ENCODE peak calls at places on chromosomes 6 and 20, in five cellular contexts. M is tibial nerve, U is body of pancreas, Z is OCI-LY7, E is left ventricle myocardium inferior. K is an unnamed sample.
A peak's percentile ranks its signal among the peaks of the same experiment; 100 is the strongest.

GRCh38 chr6:36469148-36469661 is 26.4 kb downstream of the KCTD20 start:
- DNase-seq in M (no peak), U (no peak), Z (no peak), E (no peak), K (no peak)

GRCh38 chr6:125906158-125906998 is 50.2 kb upstream of the HINT3 start:
- DNase-seq in M (no peak), U (peak; percentile 52), Z (peak; percentile 46), E (no peak), K (peak; percentile 64)

GRCh38 chr20:2599265-2600060 is 53.0 kb upstream of the NOP56 start:
- DNase-seq in M (no peak), U (no peak), Z (no peak), E (no peak), K (peak; percentile 33)

GRCh38 chr20:53048387-53048786 is 76.2 kb downstream of the TSHZ2 start:
- DNase-seq in M (no peak), U (no peak), Z (no peak), E (no peak), K (no peak)

GRCh38 chr20:32516985-32517873 is 67.9 kb downstream of the NOL4L start:
- DNase-seq in M (no peak), U (peak; percentile 14), Z (no peak), E (no peak), K (no peak)

GRCh38 chr6:11972270-11972669 is 39.8 kb upstream of the HIVEP1 start:
- DNase-seq in M (no peak), U (no peak), Z (no peak), E (no peak), K (no peak)

GRCh38 chr20:14561733-14562132 is 224.3 kb upstream of the FLRT3 start:
- DNase-seq in M (no peak), U (no peak), Z (no peak), E (no peak), K (no peak)

GRCh38 chr20:53819973-53820451 is 226.4 kb upstream of the ZNF217 start:
- DNase-seq in M (no peak), U (peak; percentile 88), Z (no peak), E (no peak), K (no peak)

GRCh38 chr20:31691646-31692275 is 30.9 kb downstream of the BCL2L1 start:
- DNase-seq in M (no peak), U (no peak), Z (peak; percentile 77), E (no peak), K (no peak)

GRCh38 chr6:132797975-132798819 is at the start of gene SLC18B1:
- DNase-seq in M (peak; percentile 26), U (peak; percentile 58), Z (peak; percentile 54), E (peak; percentile 60), K (peak; percentile 68)

GRCh38 chr6:108884211-108885059 is 36.2 kb downstream of the ARMC2 start:
- DNase-seq in M (no peak), U (no peak), Z (peak; percentile 31), E (no peak), K (no peak)

GRCh38 chr6:16338577-16339262 is 100.3 kb downstream of the GMPR start:
- DNase-seq in M (peak; percentile 62), U (peak; percentile 50), Z (no peak), E (peak; percentile 63), K (peak; percentile 62)

GRCh38 chr6:116663308-116663707 is 5.3 kb downstream of the ZUP1 start:
- DNase-seq in M (no peak), U (no peak), Z (no peak), E (no peak), K (no peak)

GRCh38 chr6:154257074-154257473 is 99.5 kb downstream of the IPCEF1 start:
- DNase-seq in M (no peak), U (no peak), Z (no peak), E (no peak), K (no peak)

GRCh38 chr6:17413313-17413750 is 19.9 kb downstream of the CAP2 start:
- DNase-seq in M (no peak), U (peak; percentile 13), Z (no peak), E (no peak), K (no peak)

GRCh38 chr6:136306466-136306865 is 16.8 kb upstream of the BCLAF1 start:
- DNase-seq in M (no peak), U (no peak), Z (no peak), E (no peak), K (no peak)

GRCh38 chr6:15243994-15244604 is 1.8 kb upstream of the JARID2 start:
- DNase-seq in M (no peak), U (no peak), Z (no peak), E (no peak), K (no peak)

GRCh38 chr20:29873946-29874345 is 1383.5 kb upstream of the DEFB115 start:
- DNase-seq in M (no peak), U (peak; percentile 56), Z (peak; percentile 55), E (peak; percentile 45), K (peak; percentile 29)

GRCh38 chr6:89369009-89369408 is 16.5 kb upstream of the UBE2J1 start:
- DNase-seq in M (no peak), U (peak; percentile 76), Z (peak; percentile 29), E (peak; percentile 59), K (peak; percentile 65)

GRCh38 chr20:33948480-33948879 is 45.2 kb upstream of the RALY start:
- DNase-seq in M (no peak), U (no peak), Z (peak; percentile 53), E (no peak), K (no peak)

GRCh38 chr6:39791311-39791710 is 865 bp upstream of the DAAM2 start:
- DNase-seq in M (no peak), U (no peak), Z (peak; percentile 29), E (no peak), K (no peak)

GRCh38 chr6:166456360-166457156 is 73.8 kb upstream of the MPC1 start:
- DNase-seq in M (no peak), U (no peak), Z (peak; percentile 46), E (no peak), K (peak; percentile 17)

GRCh38 chr20:47781631-47782030 is 3.6 kb downstream of the SULF2 start:
- DNase-seq in M (no peak), U (peak; percentile 24), Z (no peak), E (no peak), K (no peak)

GRCh38 chr6:37866590-37867507 is 47.3 kb downstream of the ZFAND3 start:
- DNase-seq in M (no peak), U (no peak), Z (no peak), E (no peak), K (no peak)

GRCh38 chr6:45192556-45192955 is 135.6 kb upstream of the RUNX2 start:
- DNase-seq in M (no peak), U (no peak), Z (no peak), E (no peak), K (no peak)

GRCh38 chr6:52511572-52512151 is 65.2 kb downstream of the TRAM2 start:
- DNase-seq in M (no peak), U (no peak), Z (no peak), E (no peak), K (no peak)

GRCh38 chr20:48845721-48846306 is 18.0 kb upstream of the PREX1 start:
- DNase-seq in M (no peak), U (no peak), Z (no peak), E (no peak), K (no peak)

GRCh38 chr20:4332466-4332865 is 317.1 kb upstream of the RNF24 start:
- DNase-seq in M (no peak), U (no peak), Z (no peak), E (no peak), K (no peak)

GRCh38 chr20:31473331-31474096 is 1.4 kb downstream of the DEFB124 start:
- DNase-seq in M (no peak), U (no peak), Z (no peak), E (no peak), K (no peak)

GRCh38 chr6:161376367-161376766 is 102.5 kb upstream of the AGPAT4 start:
- DNase-seq in M (no peak), U (no peak), Z (no peak), E (no peak), K (no peak)

GRCh38 chr6:161372422-161372793 is 98.5 kb upstream of the AGPAT4 start:
- DNase-seq in M (no peak), U (no peak), Z (no peak), E (no peak), K (no peak)

GRCh38 chr6:161377116-161377515 is 103.3 kb upstream of the AGPAT4 start:
- DNase-seq in M (no peak), U (no peak), Z (no peak), E (no peak), K (no peak)

GRCh38 chr6:161373905-161374451 is 100.1 kb upstream of the AGPAT4 start:
- DNase-seq in M (peak; percentile 72), U (peak; percentile 67), Z (peak; percentile 54), E (peak; percentile 67), K (peak; percentile 69)

GRCh38 chr6:161374971-161375873 is 101.4 kb upstream of the AGPAT4 start:
- DNase-seq in M (peak; percentile 39), U (peak; percentile 65), Z (no peak), E (peak; percentile 62), K (peak; percentile 85)
- TF ChIP-seq CTCF in M (no peak), U (no peak), Z (no peak), E (no peak), K (peak; percentile 24)

DNA sequence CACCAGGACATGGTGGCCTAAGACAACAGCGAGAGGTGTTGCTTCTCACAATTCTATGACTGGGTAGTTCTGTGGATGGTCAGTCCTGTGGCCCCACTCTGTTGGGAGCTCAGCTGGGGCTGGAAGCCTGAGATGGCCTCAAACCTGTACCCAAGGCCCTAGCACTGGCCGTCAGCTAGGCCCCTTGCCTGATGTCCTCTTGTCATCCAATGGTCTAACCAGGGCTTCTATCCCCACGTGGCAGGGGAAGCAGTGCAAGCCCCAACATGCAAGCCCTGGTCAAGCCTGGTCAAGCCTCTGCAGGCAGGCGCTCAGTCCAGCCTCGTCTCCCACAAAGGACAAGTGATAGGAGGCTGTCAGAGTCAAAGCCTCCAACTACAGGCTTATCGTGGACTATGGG is 196.5 kb upstream of the CST7 start:
- DNase-seq in M (no peak), U (no peak), Z (no peak), E (no peak), K (no peak)
- H3K4me1 ChIP-seq in M (no peaks in the 10 kb centered on the region), U (peaks cover 39% of the 10 kb centered on the region), Z (no peaks in the 10 kb centered on the region), E (no peaks in the 10 kb centered on the region), K (no peaks in the 10 kb centered on the region)

DNA sequence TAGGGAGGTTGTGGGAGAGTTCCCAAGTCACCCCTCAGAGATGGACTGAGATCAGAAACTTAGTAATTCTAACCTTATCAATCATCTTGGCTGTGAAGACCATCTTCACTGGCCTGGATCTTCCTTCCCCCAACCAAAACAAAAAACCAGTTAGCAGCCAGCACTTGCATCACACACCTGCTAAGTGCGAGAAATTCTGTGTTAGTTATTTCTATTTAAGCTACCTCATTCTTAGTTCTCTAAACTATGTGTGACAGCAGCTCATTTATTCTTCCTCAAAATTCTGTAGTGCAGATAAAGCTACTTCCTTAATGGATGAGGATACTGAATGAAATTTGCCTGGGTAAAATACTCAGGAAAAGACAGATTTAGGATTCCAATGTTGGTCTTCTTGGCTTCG is 18.2 kb upstream of the TAGAP start:
- DNase-seq in M (no peak), U (no peak), Z (peak; percentile 37), E (no peak), K (no peak)
- H3K27ac ChIP-seq in M (no peak overlapping the region), U (no peak overlapping the region), Z (peak overlapping the region; percentile 53), E (no peak overlapping the region), K (peak overlapping the region; percentile 73)

DNA sequence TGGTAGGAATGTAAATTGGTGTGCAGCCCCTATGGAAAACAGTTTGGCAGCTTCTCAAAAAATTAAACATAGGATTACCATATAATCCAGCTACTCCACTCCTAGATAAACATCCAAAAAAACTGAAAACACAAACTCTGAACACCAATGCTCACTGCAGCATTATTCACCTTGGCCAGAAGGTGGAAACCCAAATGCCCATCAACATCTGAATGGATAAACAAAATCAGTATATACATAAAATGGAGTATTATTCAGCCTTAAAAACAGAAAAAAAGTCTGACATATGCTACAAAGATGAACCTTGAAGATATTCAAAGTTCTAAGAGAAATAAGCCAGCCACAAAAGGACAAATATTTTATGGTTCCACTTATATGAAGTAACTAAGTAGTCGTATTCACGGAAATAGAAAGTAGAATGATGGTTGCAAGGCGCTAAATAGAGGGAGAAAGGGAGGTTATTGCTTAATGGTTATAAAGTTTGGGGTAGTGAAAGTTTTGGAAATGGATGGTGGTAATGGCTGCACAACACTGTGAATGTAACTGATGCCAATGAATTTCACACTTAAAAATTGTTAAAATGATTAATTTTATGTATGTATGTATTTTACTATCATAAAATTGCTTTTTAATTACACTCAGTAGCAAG is 4.0 kb downstream of the PHF10 start:
- DNase-seq in M (no peak), U (no peak), Z (no peak), E (no peak), K (no peak)
- TF ChIP-seq CTCF in M (no peak), U (no peak), Z (peak; percentile 51), E (no peak), K (no peak)

K was measured in transverse colon.